ENCODE peak calls at places on chromosomes 16 and 17, in ten cellular contexts. J, N, T, Y, I, M, P, B, G and Z are unnamed samples.
A peak's percentile ranks its signal among the peaks of the same experiment; 100 is the strongest.

GRCh38 chr17:45149669-45150603 is 1.7 kb downstream of the HEXIM1 start:
- DNase-seq in P (no peak), T (peak; percentile 80), I (peak; percentile 49), M (peak; percentile 73), J (peak; percentile 61), B (no peak), G (no peak), N (peak; percentile 73), Y (peak; percentile 71), Z (no peak)

GRCh38 chr16:50593410-50594139 is 45.4 kb downstream of the NKD1 start:
- DNase-seq in P (no peak), N (no peak), T (no peak), I (no peak), G (no peak), J (no peak), M (no peak), B (no peak), Y (no peak), Z (no peak)

GRCh38 chr17:43368740-43369506 is 29.9 kb upstream of the ARL4D start:
- DNase-seq in J (peak; percentile 80), G (peak; percentile 37), M (peak; percentile 83), Y (peak; percentile 84), N (peak; percentile 84), I (peak; percentile 33), T (peak; percentile 89), B (peak; percentile 47), P (no peak), Z (peak; percentile 71)

GRCh38 chr17:751269-752001 is 629 bp downstream of the GEMIN4 start:
- DNase-seq in N (no peak), G (no peak), T (no peak), M (peak; percentile 60), P (no peak), B (peak; percentile 42), J (peak; percentile 38), Y (peak; percentile 26), I (peak; percentile 41), Z (no peak)

GRCh38 chr17:81209141-81209540 is 13.6 kb downstream of the CEP131 start:
- DNase-seq in Y (no peak), G (no peak), I (no peak), J (no peak), M (no peak), P (no peak), N (no peak), T (no peak), B (no peak), Z (no peak)

GRCh38 chr17:17836818-17837379 is at the start of gene SREBF1:
- DNase-seq in G (no peak), N (peak; percentile 70), M (peak; percentile 54), J (no peak), P (no peak), B (peak; percentile 35), Y (peak; percentile 69), I (peak; percentile 39), T (peak; percentile 78), Z (no peak)

GRCh38 chr16:79265701-79266100 is 334.8 kb downstream of the MAF start:
- DNase-seq in B (no peak), N (no peak), G (no peak), T (no peak), J (no peak), P (no peak), M (no peak), Y (no peak), I (no peak), Z (no peak)

GRCh38 chr17:43627657-43628650 is 33.8 kb downstream of the MEOX1 start:
- DNase-seq in Y (peak; percentile 38), G (no peak), M (no peak), J (no peak), I (no peak), P (no peak), N (no peak), B (no peak), T (no peak), Z (no peak)

GRCh38 chr17:6420173-6420641 is 14.7 kb downstream of the AIPL1 start:
- DNase-seq in J (no peak), Y (no peak), G (no peak), T (no peak), I (peak; percentile 31), P (no peak), N (no peak), B (no peak), M (peak; percentile 39), Z (no peak)
- TF ChIP-seq CTCF in J (no peak), Y (peak; percentile 43), G (no peak), T (no peak), I (peak; percentile 54), P (peak; percentile 39), N (no peak), B (no peak), M (peak; percentile 70), Z (peak; percentile 37)

DNA sequence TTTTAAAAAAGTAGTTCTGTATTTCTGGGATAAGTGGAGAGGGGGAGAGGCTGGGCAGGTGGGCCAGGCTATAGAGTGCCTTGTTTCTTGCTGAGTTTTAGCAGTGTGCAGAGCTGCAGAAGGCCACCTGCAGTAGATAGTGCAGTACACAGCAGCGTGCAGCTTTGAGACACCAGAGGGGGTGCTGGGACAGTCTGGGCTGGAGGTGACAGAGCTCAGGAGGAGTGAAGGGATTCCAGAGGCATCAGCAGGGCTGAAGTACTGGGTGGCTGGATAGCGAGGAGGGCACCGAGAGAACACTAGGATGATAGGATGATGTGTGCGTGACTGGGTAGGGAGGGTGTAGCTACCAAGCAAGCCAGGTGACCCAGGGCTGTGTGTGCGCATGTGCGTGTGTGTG is 26.6 kb downstream of the LCMT1 start:
- DNase-seq in P (no peak), I (no peak), N (no peak), G (no peak), M (no peak), T (no peak), B (no peak), Y (no peak), J (no peak), Z (no peak)
- TF ChIP-seq CTCF in P (no peak), I (no peak), N (no peak), G (no peak), M (no peak), T (no peak), B (no peak), Y (no peak), J (no peak), Z (no peak)

GRCh38 chr16:3938843-3939624 is 58.5 kb upstream of the CREBBP start:
- DNase-seq in G (no peak), J (no peak), N (peak; percentile 72), Y (peak; percentile 43), T (no peak), I (peak; percentile 29), B (peak; percentile 59), M (peak; percentile 79), P (no peak), Z (peak; percentile 40)

GRCh38 chr16:3937066-3937875 is 56.8 kb upstream of the CREBBP start:
- DNase-seq in N (no peak), I (no peak), P (no peak), T (no peak), B (no peak), J (no peak), G (no peak), M (no peak), Y (no peak), Z (no peak)

GRCh38 chr16:3935921-3936320 is 55.4 kb upstream of the CREBBP start:
- DNase-seq in B (no peak), N (no peak), I (no peak), G (no peak), P (no peak), Y (no peak), J (no peak), T (no peak), M (no peak), Z (no peak)

GRCh38 chr16:3938471-3938842 is 57.9 kb upstream of the CREBBP start:
- DNase-seq in B (no peak), M (no peak), I (no peak), G (no peak), N (no peak), J (no peak), P (no peak), Y (no peak), T (no peak), Z (no peak)

DNA sequence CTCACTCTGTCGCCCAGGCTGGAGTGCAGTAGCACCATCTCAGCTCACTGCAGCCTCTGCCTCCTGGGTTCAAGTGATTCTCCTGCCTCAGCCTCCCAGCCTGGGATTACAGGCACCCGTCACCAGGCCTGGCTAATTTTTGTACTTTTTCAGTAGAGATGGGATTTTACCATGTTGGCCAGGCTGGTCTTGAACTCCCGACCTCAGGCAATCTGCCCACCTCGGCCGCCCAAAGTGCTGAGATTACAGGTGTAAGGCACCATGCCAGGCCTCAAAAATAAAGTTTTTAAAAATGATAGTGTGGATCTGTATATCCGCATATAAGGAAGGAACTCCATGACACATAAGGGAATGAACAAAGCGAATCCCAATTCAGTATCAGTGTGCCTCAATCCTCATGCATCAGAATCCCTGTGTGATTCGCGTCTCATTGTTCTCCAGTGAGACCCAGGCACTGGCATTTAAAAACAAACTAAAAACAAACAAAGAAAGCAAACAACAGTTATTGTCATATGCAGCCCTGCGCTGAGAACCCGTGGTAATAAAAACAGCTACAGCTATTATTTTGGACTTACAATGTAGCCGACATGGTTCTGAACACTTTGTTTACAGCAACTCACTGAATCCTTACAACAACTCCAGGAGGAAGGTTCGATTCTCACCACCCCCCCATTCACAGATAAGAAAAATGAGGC is 54.1 kb upstream of the CREBBP start:
- DNase-seq in Y (no peak), M (no peak), J (no peak), I (no peak), B (no peak), P (no peak), N (no peak), T (no peak), G (no peak), Z (no peak)
- TF ChIP-seq CTCF in Y (no peak), M (no peak), J (no peak), I (no peak), B (no peak), P (no peak), N (no peak), T (no peak), G (no peak), Z (no peak)

GRCh38 chr17:20097362-20097761 is 88.2 kb downstream of the SPECC1 start:
- DNase-seq in M (no peak), T (no peak), I (no peak), B (no peak), G (no peak), N (no peak), P (no peak), Y (no peak), J (no peak), Z (no peak)

GRCh38 chr17:20092973-20093626 is 83.9 kb downstream of the SPECC1 start:
- DNase-seq in G (no peak), M (no peak), Y (no peak), B (no peak), I (no peak), N (no peak), J (no peak), P (no peak), T (no peak), Z (no peak)

GRCh38 chr17:20096430-20096829 is 87.3 kb downstream of the SPECC1 start:
- DNase-seq in M (no peak), J (no peak), N (peak; percentile 67), P (no peak), I (no peak), B (no peak), Y (peak; percentile 57), T (no peak), G (no peak), Z (no peak)

GRCh38 chr17:20094777-20095176 is 85.6 kb downstream of the SPECC1 start:
- DNase-seq in B (no peak), I (no peak), P (no peak), N (no peak), G (no peak), Y (no peak), J (no peak), T (no peak), M (peak; percentile 27), Z (no peak)

DNA sequence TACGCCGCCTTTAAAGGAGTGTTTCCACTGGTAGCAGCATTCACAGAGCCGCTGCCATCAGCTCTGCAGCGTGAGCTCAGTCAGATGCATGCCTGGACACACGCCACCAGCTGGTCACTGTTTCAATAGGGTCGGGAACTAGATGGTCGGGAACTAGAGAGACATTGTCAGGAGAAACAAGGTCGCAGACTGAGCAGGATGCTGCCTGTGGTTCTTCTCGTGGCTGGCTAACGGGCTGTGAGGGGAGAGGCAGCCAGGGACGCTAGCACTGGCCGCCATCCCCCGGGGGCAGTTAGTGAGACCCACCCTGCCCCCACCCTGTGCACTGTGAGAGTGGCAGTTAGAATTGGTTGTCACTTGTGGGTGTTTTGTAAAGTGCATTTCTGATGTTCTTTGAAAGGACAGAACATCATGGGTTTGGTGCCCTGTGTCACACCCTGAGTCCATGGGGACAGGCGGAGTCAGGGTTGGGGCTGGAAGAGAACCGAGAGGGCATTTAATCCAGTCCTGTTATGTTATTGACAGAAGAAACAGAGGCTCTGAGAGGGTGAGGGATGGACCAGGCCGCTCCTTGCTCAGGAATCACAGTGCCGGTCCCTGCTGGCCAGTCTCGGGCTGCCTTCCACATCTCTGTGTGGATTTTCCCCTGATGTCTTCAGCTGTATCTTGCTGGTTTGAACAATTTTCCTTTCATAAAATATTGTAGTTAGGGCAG is 86.4 kb downstream of the SPECC1 start:
- DNase-seq in T (no peak), B (no peak), J (no peak), I (no peak), P (peak; percentile 14), G (no peak), M (peak; percentile 51), Y (peak; percentile 79), N (peak; percentile 78), Z (no peak)
- TF ChIP-seq CTCF in T (no peak), B (no peak), J (no peak), I (no peak), P (peak; percentile 33), G (no peak), M (peak; percentile 46), Y (peak; percentile 59), N (no peak), Z (peak; percentile 48)